ENCODE peak calls at places on chromosome 1, in six cellular contexts. W, G, B, Q, N and T are unnamed samples.

GRCh38 chr1:25697426-25698220 is 81.0 kb downstream of the MAN1C1 start:
- DNase-seq in W (no peak), G (no peak), B (no peak), Q (no peak), N (no peak), T (no peak)

GRCh38 chr1:181482521-181483083 is 715 bp upstream of the CACNA1E start:
- DNase-seq in W (peak; percentile 78), G (no peak), B (no peak), Q (no peak), N (no peak), T (no peak)

GRCh38 chr1:36911631-36912364 is 122.5 kb downstream of the GRIK3 start:
- DNase-seq in W (no peak), G (no peak), B (no peak), Q (no peak), N (no peak), T (no peak)

GRCh38 chr1:223341111-223341510 is 22.9 kb downstream of the SUSD4 start:
- DNase-seq in W (no peak), G (peak; percentile 5), B (no peak), Q (peak; percentile 13), N (no peak), T (no peak)

GRCh38 chr1:185499986-185500626 is 183.1 kb upstream of the IVNS1ABP start:
- DNase-seq in W (no peak), G (peak; percentile 90), B (no peak), Q (no peak), N (no peak), T (no peak)

GRCh38 chr1:1088801-1089680 is 14.9 kb upstream of the RNF223 start:
- DNase-seq in W (peak; percentile 77), G (no peak), B (no peak), Q (no peak), N (no peak), T (no peak)

GRCh38 chr1:27663735-27664119 is 8.3 kb downstream of the IFI6 start:
- DNase-seq in W (no peak), G (no peak), B (no peak), Q (no peak), N (no peak), T (no peak)

GRCh38 chr1:3064901-3065300 is 4.1 kb upstream of the PRDM16 start:
- DNase-seq in W (peak; percentile 45), G (no peak), B (no peak), Q (no peak), N (no peak), T (no peak)

GRCh38 chr1:231216515-231216914 is 24.5 kb upstream of the GNPAT start:
- DNase-seq in W (no peak), G (no peak), B (no peak), Q (no peak), N (no peak), T (no peak)

GRCh38 chr1:96997717-96998116 is 276.1 kb downstream of the PTBP2 start:
- DNase-seq in W (no peak), G (no peak), B (no peak), Q (no peak), N (no peak), T (no peak)